ENCODE peak calls at places on chromosomes 16 and 17, in five cellular contexts. H is ovary, R is IMR-90, O is lower leg skin, K is stomach. F is an unnamed sample.

GRCh38 chr17:67718325-67718941 is 697 bp downstream of the NOL11 start:
- DNase-seq in H (no peak), R (peak; percentile 49), O (no peak), K (no peak), F (no peak)

GRCh38 chr17:61307905-61308886 is 91.4 kb upstream of the TBX2 start:
- DNase-seq in H (no peak), R (peak; percentile 99), O (no peak), K (no peak), F (no peak)

GRCh38 chr16:11692651-11693050 is 24.4 kb downstream of the SNN start:
- DNase-seq in H (no peak), R (no peak), O (peak; percentile 52), K (no peak), F (peak; percentile 41)

GRCh38 chr17:44522883-44523671 is 19.9 kb upstream of the GPATCH8 start:
- DNase-seq in H (no peak), R (peak; percentile 61), O (no peak), K (peak; percentile 83), F (peak; percentile 66)

GRCh38 chr17:79179334-79179733 is 104.7 kb downstream of the ENGASE start:
- DNase-seq in H (no peak), R (no peak), O (no peak), K (no peak), F (no peak)

GRCh38 chr17:33667052-33667509 is 374.0 kb upstream of the ASIC2 start:
- DNase-seq in H (no peak), R (no peak), O (peak; percentile 84), K (no peak), F (no peak)

GRCh38 chr16:14148569-14148968 is 77.5 kb downstream of the MRTFB start:
- DNase-seq in H (no peak), R (peak; percentile 5), O (no peak), K (no peak), F (no peak)

GRCh38 chr16:67538666-67539101 is 10.1 kb downstream of the RIPOR1 start:
- DNase-seq in H (no peak), R (peak; percentile 56), O (no peak), K (peak; percentile 37), F (no peak)

GRCh38 chr16:79083879-79084278 is 516.7 kb downstream of the MAF start:
- DNase-seq in H (no peak), R (no peak), O (no peak), K (no peak), F (no peak)

GRCh38 chr17:17354560-17355357 is 51.6 kb downstream of the NT5M start:
- DNase-seq in H (peak; percentile 63), R (peak; percentile 60), O (peak; percentile 94), K (peak; percentile 77), F (peak; percentile 68)

GRCh38 chr16:27330542-27330941 is 16.8 kb downstream of the IL4R start:
- DNase-seq in H (peak; percentile 55), R (peak; percentile 98), O (peak; percentile 94), K (no peak), F (no peak)

GRCh38 chr16:30091474-30092372 is at the start of gene TBX6:
- DNase-seq in H (peak; percentile 92), R (peak; percentile 81), O (peak; percentile 98), K (peak; percentile 95), F (peak; percentile 96)

GRCh38 chr16:78460428-78460827 is 361.0 kb downstream of the WWOX start:
- DNase-seq in H (no peak), R (no peak), O (no peak), K (no peak), F (no peak)

GRCh38 chr17:28902819-28903545 is at the start of gene DHRS13:
- DNase-seq in H (peak; percentile 92), R (peak; percentile 83), O (peak; percentile 95), K (peak; percentile 96), F (peak; percentile 95)

GRCh38 chr16:81723098-81723723 is 55.9 kb upstream of the PLCG2 start:
- DNase-seq in H (no peak), R (peak; percentile 80), O (no peak), K (no peak), F (no peak)

GRCh38 chr16:53207810-53208752 is 153.3 kb downstream of the CHD9 start:
- DNase-seq in H (peak; percentile 37), R (peak; percentile 83), O (no peak), K (peak; percentile 39), F (no peak)

GRCh38 chr17:79997004-79997673 is 38.5 kb downstream of the TBC1D16 start:
- DNase-seq in H (no peak), R (no peak), O (no peak), K (no peak), F (no peak)

GRCh38 chr16:46762583-46762982 is 14.4 kb upstream of the MYLK3 start:
- DNase-seq in H (no peak), R (no peak), O (no peak), K (no peak), F (no peak)

DNA sequence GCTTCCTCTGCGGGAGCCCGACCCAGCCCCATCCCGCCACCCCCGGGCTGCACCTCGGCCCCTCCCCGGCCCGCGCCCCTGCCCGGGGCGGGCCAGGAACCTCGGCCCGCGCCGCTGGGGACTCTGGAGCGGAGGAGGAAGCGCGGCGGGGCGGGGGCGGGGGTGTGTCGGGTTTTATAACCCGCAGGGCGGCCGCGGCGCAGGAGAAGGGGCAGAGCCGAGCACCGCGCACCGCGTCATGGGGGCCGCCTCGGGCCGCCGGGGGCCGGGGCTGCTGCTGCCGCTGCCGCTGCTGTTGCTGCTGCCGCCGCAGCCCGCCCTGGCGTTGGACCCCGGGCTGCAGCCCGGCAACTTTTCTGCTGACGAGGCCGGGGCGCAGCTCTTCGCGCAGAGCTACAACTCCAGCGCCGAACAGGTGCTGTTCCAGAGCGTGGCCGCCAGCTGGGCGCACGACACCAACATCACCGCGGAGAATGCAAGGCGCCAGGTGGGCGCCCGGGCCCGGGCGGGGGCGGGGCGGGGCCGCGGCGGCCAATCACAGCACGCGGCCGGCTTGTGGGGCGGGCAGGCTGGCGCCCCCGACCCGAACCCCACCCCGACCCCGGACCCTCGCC is at the start of gene ACE:
- DNase-seq in H (no peak), R (peak; percentile 15), O (no peak), K (peak; percentile 37), F (no peak)
- TF ChIP-seq POLR2A in H (no peak), R (no peak), O (no peak), K (no peak), F (no peak)

GRCh38 chr17:39701012-39701783 is 1.3 kb downstream of the ERBB2 start:
- DNase-seq in H (no peak), R (no peak), O (no peak), K (peak; percentile 61), F (no peak)
- H3K4me3 ChIP-seq in H (peak overlapping the region; percentile 70), R (peak overlapping the region; percentile 90), O (peak overlapping the region; percentile 68), K (peak overlapping the region; percentile 96), F (peak overlapping the region; percentile 78)

GRCh38 chr17:39123627-39124026 is 27.8 kb downstream of the PLXDC1 start:
- DNase-seq in H (no peak), R (no peak), O (no peak), K (no peak), F (no peak)

GRCh38 chr17:39116224-39116623 is 35.2 kb downstream of the PLXDC1 start:
- DNase-seq in H (no peak), R (no peak), O (no peak), K (no peak), F (no peak)

GRCh38 chr17:39122982-39123381 is 28.5 kb downstream of the PLXDC1 start:
- DNase-seq in H (no peak), R (no peak), O (no peak), K (no peak), F (no peak)

GRCh38 chr17:39114744-39115534 is 36.5 kb downstream of the PLXDC1 start:
- DNase-seq in H (no peak), R (peak; percentile 62), O (no peak), K (no peak), F (no peak)

GRCh38 chr17:39118674-39119419 is 32.6 kb downstream of the PLXDC1 start:
- DNase-seq in H (no peak), R (no peak), O (no peak), K (no peak), F (no peak)
- TF ChIP-seq CTCF in H (no peak), R (no peak), O (no peak), K (no peak), F (no peak)

GRCh38 chr17:18363021-18363941 is at the start of gene SHMT1:
- DNase-seq in H (peak; percentile 93), R (peak; percentile 77), O (peak; percentile 99), K (peak; percentile 97), F (peak; percentile 99)
- TF ChIP-seq POLR2A in H (no peak), R (no peak), O (no peak), K (no peak), F (peak; percentile 95)

GRCh38 chr17:73952498-73953205 is 250.8 kb upstream of the RPL38 start:
- DNase-seq in H (no peak), R (no peak), O (peak; percentile 85), K (peak; percentile 36), F (no peak)

GRCh38 chr17:73955616-73956015 is 247.9 kb upstream of the RPL38 start:
- DNase-seq in H (no peak), R (no peak), O (peak; percentile 52), K (peak; percentile 8), F (no peak)

GRCh38 chr17:73952136-73952497 is 251.4 kb upstream of the RPL38 start:
- DNase-seq in H (no peak), R (no peak), O (peak; percentile 84), K (no peak), F (no peak)

GRCh38 chr17:73954981-73955380 is 248.5 kb upstream of the RPL38 start:
- DNase-seq in H (no peak), R (no peak), O (peak; percentile 84), K (peak; percentile 45), F (no peak)

GRCh38 chr17:73953206-73954033 is 250.1 kb upstream of the RPL38 start:
- DNase-seq in H (no peak), R (no peak), O (no peak), K (no peak), F (no peak)
- H3K4me3 ChIP-seq in H (no peak overlapping the region), R (no peak overlapping the region), O (no peak overlapping the region), K (no peak overlapping the region), F (no peak overlapping the region)

GRCh38 chr17:76840443-76840767 is 27.8 kb upstream of the MGAT5B start:
- DNase-seq in H (no peak), R (no peak), O (no peak), K (no peak), F (no peak)

GRCh38 chr17:76833747-76834146 is 34.5 kb upstream of the MGAT5B start:
- DNase-seq in H (no peak), R (no peak), O (no peak), K (no peak), F (no peak)

GRCh38 chr17:76831316-76831715 is 36.9 kb upstream of the MGAT5B start:
- DNase-seq in H (no peak), R (no peak), O (no peak), K (no peak), F (no peak)

GRCh38 chr17:76833034-76833689 is 35.0 kb upstream of the MGAT5B start:
- DNase-seq in H (no peak), R (no peak), O (no peak), K (no peak), F (no peak)

DNA sequence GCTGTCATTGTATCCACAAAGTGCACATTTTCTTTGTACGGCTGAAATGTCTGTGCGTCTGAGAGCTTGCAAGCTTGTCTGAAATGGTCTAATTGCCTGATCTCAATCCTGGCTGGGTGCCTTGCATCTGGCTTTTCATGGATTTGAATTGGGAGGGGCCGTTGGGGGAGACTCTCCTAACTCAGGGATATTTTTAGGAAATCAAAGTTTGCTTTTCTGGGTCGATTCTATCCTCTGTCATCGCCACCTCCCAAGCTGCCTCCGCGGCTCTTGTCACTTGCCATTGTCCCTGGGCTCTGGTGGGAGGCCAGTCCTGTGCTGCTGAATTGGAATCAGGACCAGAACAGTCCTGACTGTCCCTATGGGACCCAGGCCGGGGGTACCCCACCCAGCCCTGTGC is 33.3 kb upstream of the MGAT5B start:
- DNase-seq in H (no peak), R (no peak), O (no peak), K (no peak), F (no peak)
- TF ChIP-seq CTCF in H (no peak), R (no peak), O (no peak), K (no peak), F (no peak)

GRCh38 chr16:69924777-69925191 is 26.4 kb upstream of the CLEC18A start:
- DNase-seq in H (peak; percentile 81), R (peak; percentile 81), O (no peak), K (no peak), F (no peak)
- TF ChIP-seq POLR2A in H (peak; percentile 49), R (no peak), O (no peak), K (no peak), F (no peak)